ENCODE peak calls at places on chromosomes 12 and 14, in eight cellular contexts. One of them, this sample, is unnamed.

GRCh38 chr12:89280833-89281533 is 71.3 kb downstream of the DUSP6 start:
- DNase-seq in mesothelial cell of epicardium: no peak
- DNase-seq in NCI-H2029: no peak
- DNase-seq in EL: peak
- DNase-seq in NCI-H1105 treated with DMSO at 0.1 percent for 48 hours: no peak
- DNase-seq in A549: no peak
- DNase-seq in nucleus accumbens: no peak
- DNase-seq in H7: no peak
- DNase-seq in this sample: peak

GRCh38 chr14:68978550-68978911 is 571 bp downstream of the ACTN1 start:
- DNase-seq in nucleus accumbens: no peak
- DNase-seq in A549: no peak
- DNase-seq in EL: peak
- DNase-seq in NCI-H2029: no peak
- DNase-seq in H7: peak
- DNase-seq in mesothelial cell of epicardium: peak
- DNase-seq in NCI-H1105 treated with DMSO at 0.1 percent for 48 hours: peak
- DNase-seq in this sample: peak

GRCh38 chr12:91098942-91099341 is 12.4 kb downstream of the LUM start:
- DNase-seq in EL: peak
- DNase-seq in mesothelial cell of epicardium: no peak
- DNase-seq in H7: no peak
- DNase-seq in nucleus accumbens: no peak
- DNase-seq in NCI-H2029: no peak
- DNase-seq in NCI-H1105 treated with DMSO at 0.1 percent for 48 hours: no peak
- DNase-seq in A549: peak
- DNase-seq in this sample: no peak

GRCh38 chr12:40668095-40668494 is 24.1 kb upstream of the CNTN1 start:
- DNase-seq in mesothelial cell of epicardium: no peak
- DNase-seq in NCI-H1105 treated with DMSO at 0.1 percent for 48 hours: no peak
- DNase-seq in EL: no peak
- DNase-seq in A549: peak
- DNase-seq in nucleus accumbens: no peak
- DNase-seq in NCI-H2029: no peak
- DNase-seq in H7: no peak
- DNase-seq in this sample: no peak

GRCh38 chr14:26594756-26595545 is 2.9 kb downstream of the NOVA1 start:
- DNase-seq in mesothelial cell of epicardium: no peak
- DNase-seq in nucleus accumbens: no peak
- DNase-seq in A549: no peak
- DNase-seq in NCI-H1105 treated with DMSO at 0.1 percent for 48 hours: peak
- DNase-seq in EL: no peak
- DNase-seq in H7: no peak
- DNase-seq in NCI-H2029: no peak
- DNase-seq in this sample: peak

GRCh38 chr14:72164420-72165150 is 232.4 kb downstream of the RGS6 start:
- DNase-seq in NCI-H1105 treated with DMSO at 0.1 percent for 48 hours: no peak
- DNase-seq in nucleus accumbens: no peak
- DNase-seq in EL: no peak
- DNase-seq in mesothelial cell of epicardium: no peak
- DNase-seq in A549: no peak
- DNase-seq in NCI-H2029: no peak
- DNase-seq in H7: no peak
- DNase-seq in this sample: no peak

GRCh38 chr12:58067610-58068387 is 126.4 kb downstream of the ATP23 start:
- DNase-seq in A549: peak
- DNase-seq in EL: peak
- DNase-seq in mesothelial cell of epicardium: no peak
- DNase-seq in nucleus accumbens: no peak
- DNase-seq in H7: no peak
- DNase-seq in NCI-H2029: no peak
- DNase-seq in NCI-H1105 treated with DMSO at 0.1 percent for 48 hours: no peak
- DNase-seq in this sample: no peak

GRCh38 chr12:9590441-9590840 is 17.3 kb downstream of the KLRB1 start:
- DNase-seq in NCI-H2029: no peak
- DNase-seq in H7: no peak
- DNase-seq in nucleus accumbens: no peak
- DNase-seq in NCI-H1105 treated with DMSO at 0.1 percent for 48 hours: no peak
- DNase-seq in mesothelial cell of epicardium: no peak
- DNase-seq in EL: no peak
- DNase-seq in A549: no peak
- DNase-seq in this sample: no peak

GRCh38 chr12:46503637-46504036 is 131.1 kb upstream of the SLC38A2 start:
- DNase-seq in mesothelial cell of epicardium: no peak
- DNase-seq in NCI-H1105 treated with DMSO at 0.1 percent for 48 hours: no peak
- DNase-seq in NCI-H2029: no peak
- DNase-seq in A549: no peak
- DNase-seq in EL: no peak
- DNase-seq in nucleus accumbens: no peak
- DNase-seq in H7: no peak
- DNase-seq in this sample: no peak

GRCh38 chr12:116333402-116333801 is 55.9 kb upstream of the MED13L start:
- DNase-seq in NCI-H1105 treated with DMSO at 0.1 percent for 48 hours: no peak
- DNase-seq in A549: no peak
- DNase-seq in mesothelial cell of epicardium: no peak
- DNase-seq in EL: no peak
- DNase-seq in nucleus accumbens: no peak
- DNase-seq in H7: no peak
- DNase-seq in NCI-H2029: no peak
- DNase-seq in this sample: no peak

GRCh38 chr14:77098470-77099353 is 654 bp downstream of the CIPC start:
- DNase-seq in H7: no peak
- DNase-seq in A549: no peak
- DNase-seq in NCI-H2029: no peak
- DNase-seq in mesothelial cell of epicardium: peak
- DNase-seq in EL: peak
- DNase-seq in nucleus accumbens: peak
- DNase-seq in NCI-H1105 treated with DMSO at 0.1 percent for 48 hours: peak
- DNase-seq in this sample: no peak

GRCh38 chr12:89016970-89017778 is 335.1 kb downstream of the DUSP6 start:
- DNase-seq in nucleus accumbens: peak
- DNase-seq in A549: peak
- DNase-seq in NCI-H2029: peak
- DNase-seq in NCI-H1105 treated with DMSO at 0.1 percent for 48 hours: peak
- DNase-seq in EL: peak
- DNase-seq in mesothelial cell of epicardium: no peak
- DNase-seq in H7: peak
- DNase-seq in this sample: peak